ENCODE peak calls at places on chromosome 2, in five cellular contexts. K, E, M, R and Q are unnamed samples.
A peak's percentile ranks its signal among the peaks of the same experiment; 100 is the strongest.

GRCh38 chr2:225566798-225567197 is 167.3 kb downstream of the NYAP2 start:
- DNase-seq in E (no peak), R (no peak), K (peak; percentile 26), M (peak; percentile 11), Q (no peak)

GRCh38 chr2:162328424-162329157 is 10.1 kb upstream of the IFIH1 start:
- DNase-seq in E (no peak), K (no peak), M (no peak), R (no peak), Q (no peak)

GRCh38 chr2:73293534-73294171 is at the start of gene EGR4:
- DNase-seq in M (peak; percentile 80), R (peak; percentile 70), E (peak; percentile 95), K (peak; percentile 52), Q (peak; percentile 44)

GRCh38 chr2:15331787-15332186 is 229.3 kb downstream of the NBAS start:
- DNase-seq in E (no peak), R (no peak), K (no peak), M (no peak), Q (no peak)

GRCh38 chr2:119482481-119483394 is 41.5 kb downstream of the SCTR start:
- DNase-seq in M (no peak), K (no peak), R (no peak), E (no peak), Q (no peak)

GRCh38 chr2:100852999-100853908 is 33.3 kb downstream of the NPAS2 start:
- DNase-seq in R (peak; percentile 52), E (peak; percentile 27), K (peak; percentile 34), M (peak; percentile 25), Q (peak; percentile 75)

GRCh38 chr2:233905945-233906344 is 11.2 kb upstream of the TRPM8 start:
- DNase-seq in R (no peak), M (no peak), K (no peak), E (no peak), Q (no peak)

GRCh38 chr2:191907545-191907944 is 60.7 kb upstream of the CAVIN2 start:
- DNase-seq in M (no peak), K (no peak), E (no peak), R (peak; percentile 34), Q (no peak)

GRCh38 chr2:232444409-232445148 is 11.4 kb upstream of the ALPI start:
- DNase-seq in E (peak; percentile 78), R (peak; percentile 56), M (peak; percentile 54), K (peak; percentile 80), Q (no peak)

GRCh38 chr2:169512525-169512924 is 3.0 kb downstream of the KLHL41 start:
- DNase-seq in E (no peak), K (peak; percentile 66), M (no peak), R (no peak), Q (no peak)

GRCh38 chr2:149858214-149858613 is 270.6 kb upstream of the MMADHC start:
- DNase-seq in M (no peak), R (no peak), K (peak; percentile 3), E (no peak), Q (no peak)

GRCh38 chr2:207046642-207047213 is 107.4 kb downstream of the CPO start:
- DNase-seq in E (no peak), M (no peak), K (peak; percentile 33), R (no peak), Q (no peak)

GRCh38 chr2:116094196-116094595 is 1651.8 kb downstream of the DPP10 start:
- DNase-seq in R (no peak), E (peak; percentile 58), K (no peak), M (no peak), Q (no peak)

GRCh38 chr2:119888673-119889072 is 124.2 kb upstream of the EPB41L5 start:
- DNase-seq in K (peak; percentile 18), M (peak; percentile 31), E (no peak), R (no peak), Q (no peak)

GRCh38 chr2:19031642-19032041 is 326.8 kb downstream of the OSR1 start:
- DNase-seq in R (no peak), M (peak; percentile 11), E (no peak), K (no peak), Q (no peak)

GRCh38 chr2:62787381-62787780 is 81.9 kb downstream of the EHBP1 start:
- DNase-seq in R (no peak), E (peak; percentile 25), K (peak; percentile 59), M (peak; percentile 20), Q (no peak)

GRCh38 chr2:127829845-127830246 is 18.9 kb upstream of the WDR33 start:
- DNase-seq in E (peak; percentile 79), M (peak; percentile 49), K (no peak), R (no peak), Q (no peak)

GRCh38 chr2:222707689-222708273 is 36.3 kb downstream of the MOGAT1 start:
- DNase-seq in R (peak; percentile 83), M (peak; percentile 68), E (no peak), K (peak; percentile 46), Q (no peak)

GRCh38 chr2:235105821-235106359 is 154.1 kb downstream of the SH3BP4 start:
- DNase-seq in E (no peak), K (no peak), R (peak; percentile 68), M (no peak), Q (no peak)

GRCh38 chr2:68553098-68553497 is 85.7 kb downstream of the APLF start:
- DNase-seq in K (no peak), E (no peak), M (no peak), R (no peak), Q (no peak)

GRCh38 chr2:144935736-144936135 is 415.8 kb upstream of the ZEB2 start:
- DNase-seq in K (no peak), M (no peak), R (no peak), E (no peak), Q (no peak)

DNA sequence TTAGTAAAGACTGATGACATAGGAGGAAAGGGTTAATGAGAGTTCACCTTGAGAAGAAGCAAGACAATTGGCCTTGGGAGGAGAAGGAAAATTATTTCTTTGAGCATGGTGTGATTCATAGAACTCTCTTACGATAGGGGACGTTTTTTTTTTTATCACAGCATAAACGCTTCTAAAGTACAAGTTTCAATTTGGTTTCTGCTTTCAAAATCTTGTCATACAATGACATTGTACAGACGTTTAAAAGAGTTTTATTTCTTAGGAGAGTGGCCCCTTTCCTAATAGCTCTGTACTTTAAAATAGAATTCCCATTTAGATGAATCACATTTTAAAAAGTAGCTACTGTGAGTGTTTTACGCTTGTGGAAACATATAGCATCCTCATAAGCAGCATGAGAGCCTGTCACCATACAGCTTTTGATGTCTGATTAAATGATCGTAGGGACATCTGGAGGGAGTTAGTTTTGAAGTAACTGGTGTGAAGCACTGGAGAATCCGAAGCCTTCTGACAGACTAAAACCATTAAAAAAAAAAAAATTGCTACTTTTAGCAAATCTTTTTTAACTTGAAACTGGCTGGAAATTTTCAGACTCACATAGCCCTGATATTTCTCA is 510.9 kb downstream of the PARD3B start:
- DNase-seq in M (no peak), E (no peak), R (no peak), K (no peak), Q (no peak)
- H3K4me2 ChIP-seq in M (no peak overlapping the region), E (no peak overlapping the region), R (no peak overlapping the region), K (no peak overlapping the region), Q (no peak overlapping the region)

DNA sequence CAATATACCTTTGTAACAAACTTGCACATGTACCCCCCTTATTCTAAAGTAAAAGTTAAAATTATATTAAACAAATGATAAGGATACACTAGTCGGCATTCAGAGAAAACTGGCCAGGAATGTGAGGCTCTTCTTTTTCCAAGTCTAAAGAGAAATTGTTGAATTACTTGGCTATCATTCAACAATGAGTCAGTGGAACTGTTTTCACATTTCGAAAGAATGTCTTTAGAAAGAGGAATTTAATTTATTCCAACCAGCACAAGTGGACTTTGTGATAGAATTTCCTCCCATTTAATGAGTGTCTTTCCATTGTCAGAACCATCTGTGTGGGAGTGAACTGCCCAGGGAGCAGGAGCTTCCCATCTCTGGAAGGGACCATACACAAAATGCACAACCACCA is 792.2 kb downstream of the EPHA4 start:
- DNase-seq in R (no peak), K (peak; percentile 87), M (peak; percentile 77), E (no peak), Q (no peak)
- H3K4me2 ChIP-seq in R (no peak overlapping the region), K (peak overlapping the region; percentile 30), M (peak overlapping the region; percentile 74), E (no peak overlapping the region), Q (no peak overlapping the region)

GRCh38 chr2:147760984-147761383 is 83.8 kb upstream of the ACVR2A start:
- DNase-seq in R (no peak), M (no peak), K (no peak), E (no peak), Q (no peak)
- H3K4me2 ChIP-seq in R (no peak overlapping the region), M (no peak overlapping the region), K (no peak overlapping the region), E (no peak overlapping the region), Q (no peak overlapping the region)

GRCh38 chr2:26911911-26912861 is 58.3 kb upstream of the MAPRE3 start:
- DNase-seq in E (peak; percentile 85), K (no peak), R (no peak), M (no peak), Q (no peak)
- H3K4me2 ChIP-seq in E (peak overlapping the region; percentile 61), K (no peak overlapping the region), R (no peak overlapping the region), M (no peak overlapping the region), Q (no peak overlapping the region)

DNA sequence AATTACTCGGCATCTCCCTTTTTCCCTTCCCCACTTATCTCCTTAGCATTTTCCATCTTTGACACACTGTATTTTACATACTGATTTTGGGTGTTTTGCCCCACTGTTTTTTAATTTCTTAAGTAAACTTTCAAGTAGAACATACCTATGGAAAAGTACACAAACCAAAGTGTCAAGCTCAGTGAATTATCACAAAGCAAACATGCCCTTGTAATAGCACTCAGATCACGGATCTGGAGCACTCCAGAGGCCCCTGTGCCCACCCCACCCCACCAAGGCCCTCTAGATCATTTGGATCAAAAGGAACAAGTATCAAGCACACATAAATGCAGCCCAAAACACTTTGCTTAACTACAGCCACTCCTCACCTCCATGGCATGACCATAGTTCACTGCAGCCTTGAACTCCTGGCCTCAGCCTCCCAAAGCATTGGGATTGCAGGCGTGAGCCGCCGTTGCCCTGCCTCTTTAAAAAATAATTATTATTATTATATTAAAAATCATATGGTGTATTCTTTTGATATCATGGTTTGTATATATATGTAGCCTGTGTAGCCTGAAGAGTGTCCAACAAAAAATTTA is 38.1 kb downstream of the FER1L5 start:
- DNase-seq in R (peak; percentile 34), K (no peak), M (no peak), E (no peak), Q (no peak)
- H3K4me2 ChIP-seq in R (peak overlapping the region; percentile 42), K (no peak overlapping the region), M (no peak overlapping the region), E (no peak overlapping the region), Q (no peak overlapping the region)

DNA sequence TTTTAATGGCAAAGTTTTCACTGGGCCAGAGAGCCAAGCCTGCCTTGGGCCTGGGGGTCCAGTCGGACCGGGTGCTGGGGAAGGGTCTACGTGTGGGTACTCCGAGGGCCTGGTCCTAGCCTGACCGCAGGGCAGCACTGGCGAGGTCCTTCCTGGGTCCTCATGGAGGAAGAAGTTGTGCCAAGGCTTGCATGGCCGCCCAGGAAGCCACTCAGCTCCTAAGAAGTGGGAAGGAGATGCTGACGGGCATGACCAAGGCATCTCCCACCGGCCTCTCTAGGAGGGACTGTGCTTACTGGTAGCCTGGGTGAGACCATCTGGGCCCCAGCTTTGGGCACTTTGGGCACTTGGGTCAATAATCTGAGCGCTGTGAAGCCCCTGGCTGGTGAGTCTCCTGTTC is 22.6 kb downstream of the CIB4 start:
- DNase-seq in E (no peak), M (no peak), K (no peak), R (no peak), Q (no peak)
- H3K4me2 ChIP-seq in E (no peak overlapping the region), M (no peak overlapping the region), K (no peak overlapping the region), R (no peak overlapping the region), Q (no peak overlapping the region)

DNA sequence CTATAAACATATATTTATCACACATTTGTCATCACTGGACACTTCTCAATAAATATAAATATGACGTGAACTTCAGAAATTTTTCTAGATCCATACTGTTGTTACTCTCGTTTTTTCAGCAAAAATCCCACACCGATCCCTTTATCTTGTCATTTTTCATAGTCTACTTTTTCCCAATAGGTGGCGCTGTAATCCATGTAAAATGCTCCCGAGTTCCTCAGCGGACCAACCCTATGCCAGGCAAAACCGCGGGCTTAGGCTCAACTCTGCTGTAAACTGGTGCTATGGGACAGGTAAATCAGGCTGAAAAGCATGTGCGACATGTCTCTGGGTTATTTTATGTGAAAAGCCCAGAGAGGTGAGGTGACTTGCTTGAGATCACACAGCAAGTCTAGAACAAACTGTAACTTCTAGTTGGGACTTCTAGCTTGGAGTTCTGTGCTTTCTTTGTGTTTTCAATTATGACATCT is 104.0 kb downstream of the COBLL1 start:
- DNase-seq in R (peak; percentile 82), K (peak; percentile 84), E (peak; percentile 95), M (peak; percentile 65), Q (peak; percentile 24)
- H3K4me2 ChIP-seq in R (peak overlapping the region; percentile 40), K (peak overlapping the region; percentile 34), E (no peak overlapping the region), M (peak overlapping the region; percentile 45), Q (no peak overlapping the region)